ENCODE peak calls at places on chromosomes 3 and 15, in four cellular contexts. W, Y, H and D are unnamed samples.

GRCh38 chr15:74402337-74402839 is 31.4 kb downstream of the SEMA7A start:
- DNase-seq in W (no peak), Y (no peak), H (no peak), D (no peak)

GRCh38 chr3:65576942-65577341 is 461.8 kb downstream of the MAGI1 start:
- DNase-seq in W (no peak), Y (no peak), H (no peak), D (no peak)

GRCh38 chr3:111851511-111851954 is 7.5 kb upstream of the PHLDB2 start:
- DNase-seq in W (no peak), Y (no peak), H (peak), D (peak)

GRCh38 chr3:39196671-39197446 is 4.5 kb upstream of the XIRP1 start:
- DNase-seq in W (no peak), Y (no peak), H (no peak), D (peak)

GRCh38 chr15:88658972-88659931 is 20.4 kb downstream of the ISG20 start:
- DNase-seq in W (no peak), Y (peak), H (no peak), D (no peak)

GRCh38 chr3:56836276-56837163 is 34.8 kb upstream of the ARHGEF3 start:
- DNase-seq in W (no peak), Y (no peak), H (no peak), D (no peak)

GRCh38 chr3:121894191-121894990 is at the start of gene SLC15A2:
- DNase-seq in W (peak), Y (peak), H (no peak), D (peak)

GRCh38 chr3:95923496-95924210 is 890.7 kb upstream of the EPHA6 start:
- DNase-seq in W (no peak), Y (no peak), H (peak), D (no peak)

GRCh38 chr3:143171656-143172055 is 52.1 kb downstream of the CHST2 start:
- DNase-seq in W (no peak), Y (no peak), H (no peak), D (no peak)

GRCh38 chr15:60865507-60865906 is 363.6 kb downstream of the RORA start:
- DNase-seq in W (no peak), Y (no peak), H (no peak), D (no peak)

GRCh38 chr15:75397494-75397893 is 29.1 kb upstream of the MAN2C1 start:
- DNase-seq in W (no peak), Y (no peak), H (no peak), D (no peak)

GRCh38 chr3:81352867-81353266 is 408.6 kb downstream of the GBE1 start:
- DNase-seq in W (peak), Y (no peak), H (no peak), D (peak)

GRCh38 chr3:124772081-124772831 is 42.0 kb downstream of the UMPS start:
- DNase-seq in W (no peak), Y (peak), H (peak), D (no peak)

GRCh38 chr3:171028025-171028778 is 1.7 kb upstream of the SLC2A2 start:
- DNase-seq in W (peak), Y (peak), H (no peak), D (peak)

GRCh38 chr3:129603561-129603942 is 2.9 kb downstream of the PLXND1 start:
- DNase-seq in W (no peak), Y (no peak), H (no peak), D (no peak)

GRCh38 chr3:161035711-161036110 is 69.4 kb downstream of the B3GALNT1 start:
- DNase-seq in W (no peak), Y (no peak), H (no peak), D (no peak)

GRCh38 chr15:70113304-70113700 is 15.6 kb upstream of the TLE3 start:
- DNase-seq in W (no peak), Y (no peak), H (no peak), D (no peak)

DNA sequence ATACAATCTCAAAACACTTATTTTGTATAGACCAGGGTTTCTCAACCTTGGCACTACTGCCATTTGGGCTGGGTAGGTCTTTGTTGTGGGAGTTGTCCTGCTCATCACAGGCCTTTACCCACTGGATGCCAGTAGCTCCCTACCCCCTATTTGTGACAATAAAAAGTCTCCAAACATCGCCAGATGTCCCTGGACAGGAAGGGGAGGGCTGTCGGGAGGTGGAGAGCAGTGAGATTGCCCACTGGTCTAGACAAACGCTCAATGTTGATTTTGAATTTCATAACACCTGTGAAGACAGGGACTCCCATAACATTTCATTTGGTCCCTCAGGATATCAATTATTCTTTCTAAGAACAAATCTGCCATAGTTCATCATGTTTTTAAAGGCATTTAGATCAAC is 151.7 kb upstream of the PTPRG start:
- DNase-seq in W (no peak), Y (no peak), H (no peak), D (no peak)
- H3K4me3 ChIP-seq in W (no peak), Y (no peak), H (no peak), D (no peak)

DNA sequence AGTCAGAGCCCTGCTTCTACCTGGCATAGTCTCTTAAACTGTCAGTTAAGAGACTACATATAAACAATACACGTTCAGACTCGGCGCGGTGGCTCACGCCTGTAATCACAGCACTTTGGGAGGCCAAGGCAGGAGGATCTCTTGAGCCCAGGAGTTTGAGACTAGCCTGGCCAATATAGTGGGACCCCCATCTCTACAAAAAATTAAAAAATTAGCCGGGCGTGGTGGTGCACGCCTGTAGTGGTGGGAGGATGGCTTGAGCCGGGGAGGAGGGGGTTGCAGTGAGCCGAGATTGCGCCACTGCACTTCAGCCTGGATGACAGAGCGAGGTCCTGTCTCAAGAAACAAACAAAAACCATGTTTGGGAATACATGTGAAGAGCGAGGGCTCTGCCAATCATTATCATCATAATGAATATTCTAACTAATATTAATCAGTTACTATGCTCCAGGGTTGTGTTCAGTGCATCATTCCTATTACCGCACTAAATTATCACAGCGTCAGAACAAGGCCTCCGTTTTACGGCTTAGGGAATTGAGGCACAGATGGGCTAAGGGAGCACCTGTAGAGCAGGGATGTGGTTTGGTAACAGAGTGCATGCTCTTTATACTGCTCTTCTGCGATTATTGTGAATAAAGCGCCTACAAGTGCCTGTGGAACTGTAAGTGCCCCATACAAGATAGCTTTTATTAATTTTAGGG is 844 bp upstream of the UQCC5 start:
- DNase-seq in W (no peak), Y (peak), H (no peak), D (no peak)
- H3K4me3 ChIP-seq in W (no peak), Y (no peak), H (peak), D (no peak)

DNA sequence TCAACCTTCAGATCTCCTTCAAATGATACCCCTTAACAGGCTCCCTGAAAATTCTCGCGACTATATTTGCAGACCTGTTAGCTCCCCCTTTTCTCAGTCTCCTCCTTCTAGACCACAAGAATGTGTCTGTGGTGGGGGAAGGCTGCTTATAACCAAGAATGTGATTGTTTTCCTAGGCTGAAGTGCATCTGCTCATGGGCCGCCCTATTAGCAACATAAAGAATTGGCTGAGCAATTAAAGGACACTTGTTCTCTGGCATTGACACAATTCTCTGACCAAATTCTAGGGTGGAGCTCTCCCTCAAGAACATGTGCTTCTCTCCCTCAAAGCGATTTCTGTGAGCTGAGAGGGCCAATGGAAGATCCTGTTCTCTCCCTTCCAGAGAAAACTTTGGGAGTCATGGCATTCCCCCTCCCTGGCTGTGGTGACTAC is 19.0 kb upstream of the LIMD1 start:
- DNase-seq in W (no peak), Y (no peak), H (no peak), D (peak)
- H3K4me3 ChIP-seq in W (no peak), Y (no peak), H (no peak), D (no peak)

GRCh38 chr3:172063456-172064432 is 24.4 kb downstream of the FNDC3B start:
- DNase-seq in W (no peak), Y (no peak), H (no peak), D (no peak)

GRCh38 chr3:172060234-172060633 is 20.9 kb downstream of the FNDC3B start:
- DNase-seq in W (no peak), Y (no peak), H (no peak), D (no peak)

GRCh38 chr3:172059532-172059931 is 20.2 kb downstream of the FNDC3B start:
- DNase-seq in W (no peak), Y (no peak), H (no peak), D (no peak)

GRCh38 chr3:172065534-172065933 is 26.2 kb downstream of the FNDC3B start:
- DNase-seq in W (no peak), Y (no peak), H (no peak), D (no peak)

GRCh38 chr3:172061724-172062184 is 22.4 kb downstream of the FNDC3B start:
- DNase-seq in W (no peak), Y (no peak), H (no peak), D (no peak)
- H3K4me3 ChIP-seq in W (no peak), Y (no peak), H (no peak), D (no peak)

GRCh38 chr15:57061696-57062095 is 143.3 kb downstream of the TCF12 start:
- DNase-seq in W (no peak), Y (no peak), H (no peak), D (no peak)

GRCh38 chr15:57057134-57057930 is 138.9 kb downstream of the TCF12 start:
- DNase-seq in W (peak), Y (no peak), H (no peak), D (no peak)

GRCh38 chr15:57060799-57061198 is 142.4 kb downstream of the TCF12 start:
- DNase-seq in W (no peak), Y (no peak), H (peak), D (no peak)

GRCh38 chr15:57064033-57064432 is 145.6 kb downstream of the TCF12 start:
- DNase-seq in W (no peak), Y (no peak), H (no peak), D (no peak)

GRCh38 chr15:57061281-57061680 is 142.8 kb downstream of the TCF12 start:
- DNase-seq in W (no peak), Y (no peak), H (no peak), D (no peak)
- H3K4me3 ChIP-seq in W (no peak), Y (no peak), H (no peak), D (no peak)

GRCh38 chr3:114409291-114409690 is 115.5 kb downstream of the TIGIT start:
- DNase-seq in W (no peak), Y (no peak), H (no peak), D (no peak)
- H3K4me3 ChIP-seq in W (no peak), Y (no peak), H (no peak), D (no peak)

GRCh38 chr3:8501388-8502131 is at the start of gene LMCD1:
- DNase-seq in W (peak), Y (peak), H (peak), D (peak)

GRCh38 chr3:8505621-8506020 is 4.0 kb downstream of the LMCD1 start:
- DNase-seq in W (no peak), Y (no peak), H (no peak), D (no peak)

GRCh38 chr3:8503871-8504610 is 2.4 kb downstream of the LMCD1 start:
- DNase-seq in W (no peak), Y (no peak), H (no peak), D (no peak)

GRCh38 chr3:8504611-8504973 is 3.0 kb downstream of the LMCD1 start:
- DNase-seq in W (no peak), Y (no peak), H (no peak), D (no peak)

GRCh38 chr3:8503461-8503860 is 1.8 kb downstream of the LMCD1 start:
- DNase-seq in W (no peak), Y (no peak), H (no peak), D (no peak)
- H3K4me3 ChIP-seq in W (no peak), Y (no peak), H (no peak), D (peak)